ENCODE peak calls at places on chromosomes 4 and X, in six cellular contexts. One of them, this sample, is unnamed.

GRCh38 chr4:5747746-5748365 is 36.9 kb downstream of the EVC start:
- DNase-seq in IMR-90: peak; percentile 99
- DNase-seq in H1: no peak
- DNase-seq in mesenchymal stem cell: peak; percentile 90
- DNase-seq in H9: no peak
- DNase-seq in trophoblast cell: peak; percentile 72
- DNase-seq in this sample: no peak

GRCh38 chrX:148573119-148573518 is 72.7 kb downstream of the AFF2 start:
- DNase-seq in IMR-90: no peak
- DNase-seq in H1: no peak
- DNase-seq in mesenchymal stem cell: no peak
- DNase-seq in H9: peak; percentile 33
- DNase-seq in trophoblast cell: no peak
- DNase-seq in this sample: no peak

GRCh38 chr4:114273246-114273645 is 293.8 kb upstream of the ARSJ start:
- DNase-seq in IMR-90: no peak
- DNase-seq in H1: no peak
- DNase-seq in mesenchymal stem cell: no peak
- DNase-seq in H9: no peak
- DNase-seq in trophoblast cell: no peak
- DNase-seq in this sample: no peak

GRCh38 chr4:133190098-133190497 is 41.0 kb downstream of the PCDH10 start:
- DNase-seq in IMR-90: peak; percentile 0
- DNase-seq in H1: no peak
- DNase-seq in mesenchymal stem cell: no peak
- DNase-seq in H9: no peak
- DNase-seq in trophoblast cell: no peak
- DNase-seq in this sample: no peak

GRCh38 chr4:37279894-37280592 is 35.5 kb downstream of the NWD2 start:
- DNase-seq in IMR-90: no peak
- DNase-seq in H1: no peak
- DNase-seq in mesenchymal stem cell: no peak
- DNase-seq in H9: no peak
- DNase-seq in trophoblast cell: no peak
- DNase-seq in this sample: no peak

GRCh38 chrX:135429429-135429828 is 7.7 kb downstream of the SMIM10L2A start:
- DNase-seq in IMR-90: no peak
- DNase-seq in H1: no peak
- DNase-seq in mesenchymal stem cell: no peak
- DNase-seq in H9: no peak
- DNase-seq in trophoblast cell: no peak
- DNase-seq in this sample: no peak

GRCh38 chrX:132023896-132024386 is 839 bp downstream of the STK26 start:
- DNase-seq in IMR-90: no peak
- DNase-seq in H1: peak; percentile 5
- DNase-seq in mesenchymal stem cell: peak; percentile 37
- DNase-seq in H9: peak; percentile 47
- DNase-seq in trophoblast cell: peak; percentile 4
- DNase-seq in this sample: peak; percentile 21

GRCh38 chr4:113223001-113223400 is 173.5 kb downstream of the ANK2 start:
- DNase-seq in IMR-90: peak; percentile 1
- DNase-seq in H1: no peak
- DNase-seq in mesenchymal stem cell: peak; percentile 31
- DNase-seq in H9: no peak
- DNase-seq in trophoblast cell: no peak
- DNase-seq in this sample: no peak

GRCh38 chr4:138759508-138759907 is 256.1 kb upstream of the NOCT start:
- DNase-seq in IMR-90: no peak
- DNase-seq in H1: no peak
- DNase-seq in mesenchymal stem cell: no peak
- DNase-seq in H9: no peak
- DNase-seq in trophoblast cell: no peak
- DNase-seq in this sample: no peak

GRCh38 chrX:130024127-130024526 is 41.7 kb downstream of the BCORL1 start:
- DNase-seq in IMR-90: peak; percentile 17
- DNase-seq in H1: peak; percentile 56
- DNase-seq in mesenchymal stem cell: peak; percentile 32
- DNase-seq in H9: peak; percentile 91
- DNase-seq in trophoblast cell: peak; percentile 36
- DNase-seq in this sample: peak; percentile 9

GRCh38 chrX:112631892-112632291 is 47.8 kb downstream of the LHFPL1 start:
- DNase-seq in IMR-90: no peak
- DNase-seq in H1: no peak
- DNase-seq in mesenchymal stem cell: no peak
- DNase-seq in H9: no peak
- DNase-seq in trophoblast cell: no peak
- DNase-seq in this sample: no peak

GRCh38 chr4:153497988-153498967 is 32.1 kb downstream of the TMEM131L start:
- DNase-seq in IMR-90: peak; percentile 86
- DNase-seq in H1: no peak
- DNase-seq in mesenchymal stem cell: no peak
- DNase-seq in H9: no peak
- DNase-seq in trophoblast cell: no peak
- DNase-seq in this sample: no peak

GRCh38 chr4:21202959-21203358 is 502.7 kb downstream of the PACRGL start:
- DNase-seq in IMR-90: no peak
- DNase-seq in H1: no peak
- DNase-seq in mesenchymal stem cell: no peak
- DNase-seq in H9: no peak
- DNase-seq in trophoblast cell: no peak
- DNase-seq in this sample: no peak

GRCh38 chrX:111349934-111350333 is 62.1 kb downstream of the DCX start:
- DNase-seq in IMR-90: no peak
- DNase-seq in H1: no peak
- DNase-seq in mesenchymal stem cell: no peak
- DNase-seq in H9: no peak
- DNase-seq in trophoblast cell: no peak
- DNase-seq in this sample: no peak

GRCh38 chr4:66216252-66216651 is 546.0 kb upstream of the EPHA5 start:
- DNase-seq in IMR-90: no peak
- DNase-seq in H1: no peak
- DNase-seq in mesenchymal stem cell: no peak
- DNase-seq in H9: no peak
- DNase-seq in trophoblast cell: no peak
- DNase-seq in this sample: no peak
- H3K14ac ChIP-seq in IMR-90: no peak overlapping the region
- H3K14ac ChIP-seq in H1: no peak overlapping the region
- H3K14ac ChIP-seq in mesenchymal stem cell: no peak overlapping the region
- H3K14ac ChIP-seq in H9: no peak overlapping the region
- H3K14ac ChIP-seq in trophoblast cell: no peak overlapping the region
- H3K14ac ChIP-seq in this sample: no peak overlapping the region

GRCh38 chr4:89765966-89766365 is 71.0 kb downstream of the SNCA start:
- DNase-seq in IMR-90: peak; percentile 63
- DNase-seq in H1: no peak
- DNase-seq in mesenchymal stem cell: peak; percentile 56
- DNase-seq in H9: no peak
- DNase-seq in trophoblast cell: peak; percentile 2
- DNase-seq in this sample: no peak
- H2AFZ ChIP-seq in IMR-90: no peak overlapping the region
- H2AFZ ChIP-seq in H1: no peak overlapping the region
- H2AFZ ChIP-seq in mesenchymal stem cell: no peak overlapping the region
- H2AFZ ChIP-seq in H9: no peak overlapping the region
- H2AFZ ChIP-seq in trophoblast cell: no peak overlapping the region
- H2AFZ ChIP-seq in this sample: no peak overlapping the region

GRCh38 chr4:80113615-80114014 is 40.6 kb upstream of the ANTXR2 start:
- DNase-seq in IMR-90: no peak
- DNase-seq in H1: no peak
- DNase-seq in mesenchymal stem cell: no peak
- DNase-seq in H9: no peak
- DNase-seq in trophoblast cell: no peak
- DNase-seq in this sample: no peak
- H3K14ac ChIP-seq in IMR-90: no peak overlapping the region
- H3K14ac ChIP-seq in H1: no peak overlapping the region
- H3K14ac ChIP-seq in mesenchymal stem cell: no peak overlapping the region
- H3K14ac ChIP-seq in H9: no peak overlapping the region
- H3K14ac ChIP-seq in trophoblast cell: no peak overlapping the region
- H3K14ac ChIP-seq in this sample: no peak overlapping the region

GRCh38 chr4:163662761-163663160 is 168.3 kb downstream of the TMA16 start:
- DNase-seq in IMR-90: no peak
- DNase-seq in H1: no peak
- DNase-seq in mesenchymal stem cell: no peak
- DNase-seq in H9: no peak
- DNase-seq in trophoblast cell: no peak
- DNase-seq in this sample: no peak
- H2AFZ ChIP-seq in IMR-90: no peak overlapping the region
- H2AFZ ChIP-seq in H1: no peak overlapping the region
- H2AFZ ChIP-seq in mesenchymal stem cell: no peak overlapping the region
- H2AFZ ChIP-seq in H9: no peak overlapping the region
- H2AFZ ChIP-seq in trophoblast cell: no peak overlapping the region
- H2AFZ ChIP-seq in this sample: no peak overlapping the region

DNA sequence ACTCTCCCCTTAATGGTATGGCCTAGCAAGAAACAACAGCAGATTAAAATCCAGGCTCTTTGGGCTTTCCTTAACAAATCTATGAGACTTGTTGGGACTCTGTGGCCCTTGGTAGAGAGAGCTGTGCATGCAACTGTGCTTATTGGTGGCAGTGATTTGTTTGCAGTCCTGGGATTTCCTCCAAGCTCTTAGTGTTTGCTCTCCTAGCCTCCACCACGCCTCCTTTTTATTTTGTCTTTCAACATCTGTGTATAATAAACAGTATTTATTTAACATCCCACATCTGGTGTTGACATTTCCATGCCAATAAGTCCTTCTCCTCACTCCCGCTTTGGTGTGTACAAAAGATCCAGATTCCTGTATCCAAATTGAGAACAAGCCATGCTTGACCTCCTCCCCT is 3.1 kb downstream of the TNMD start:
- DNase-seq in IMR-90: no peak
- DNase-seq in H1: no peak
- DNase-seq in mesenchymal stem cell: no peak
- DNase-seq in H9: no peak
- DNase-seq in trophoblast cell: no peak
- DNase-seq in this sample: no peak
- H3K14ac ChIP-seq in IMR-90: no peak overlapping the region
- H3K14ac ChIP-seq in H1: no peak overlapping the region
- H3K14ac ChIP-seq in mesenchymal stem cell: no peak overlapping the region
- H3K14ac ChIP-seq in H9: no peak overlapping the region
- H3K14ac ChIP-seq in trophoblast cell: no peak overlapping the region
- H3K14ac ChIP-seq in this sample: no peak overlapping the region

GRCh38 chr4:61385302-61385701 is 185.2 kb downstream of the ADGRL3 start:
- DNase-seq in IMR-90: no peak
- DNase-seq in H1: no peak
- DNase-seq in mesenchymal stem cell: no peak
- DNase-seq in H9: no peak
- DNase-seq in trophoblast cell: no peak
- DNase-seq in this sample: no peak
- H2AFZ ChIP-seq in IMR-90: no peak overlapping the region
- H2AFZ ChIP-seq in H1: no peak overlapping the region
- H2AFZ ChIP-seq in mesenchymal stem cell: no peak overlapping the region
- H2AFZ ChIP-seq in H9: no peak overlapping the region
- H2AFZ ChIP-seq in trophoblast cell: no peak overlapping the region
- H2AFZ ChIP-seq in this sample: no peak overlapping the region

DNA sequence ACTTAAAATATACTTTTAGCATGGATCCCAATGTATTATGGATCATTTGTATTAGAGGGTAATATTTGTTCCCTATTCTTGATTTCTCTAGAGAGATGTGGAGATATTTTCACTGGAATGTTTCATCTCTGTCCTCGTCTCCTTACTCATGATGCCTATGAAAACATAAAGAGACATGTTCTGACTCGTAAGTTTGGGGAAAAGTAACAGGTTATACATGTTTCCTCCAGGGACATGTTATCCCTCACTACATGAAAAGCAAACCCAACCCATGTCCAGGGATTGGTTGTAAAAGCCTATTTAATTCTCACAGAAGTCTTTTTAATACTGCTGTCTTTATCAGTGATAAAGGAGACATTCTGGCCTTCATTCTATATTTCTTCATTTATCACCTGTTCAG is 621.4 kb downstream of the GABRG1 start:
- DNase-seq in IMR-90: no peak
- DNase-seq in H1: no peak
- DNase-seq in mesenchymal stem cell: no peak
- DNase-seq in H9: no peak
- DNase-seq in trophoblast cell: no peak
- DNase-seq in this sample: no peak
- H3K14ac ChIP-seq in IMR-90: no peak overlapping the region
- H3K14ac ChIP-seq in H1: no peak overlapping the region
- H3K14ac ChIP-seq in mesenchymal stem cell: no peak overlapping the region
- H3K14ac ChIP-seq in H9: no peak overlapping the region
- H3K14ac ChIP-seq in trophoblast cell: no peak overlapping the region
- H3K14ac ChIP-seq in this sample: no peak overlapping the region

GRCh38 chr4:158801066-158801465 is 32.2 kb downstream of the FNIP2 start:
- DNase-seq in IMR-90: no peak
- DNase-seq in H1: no peak
- DNase-seq in mesenchymal stem cell: no peak
- DNase-seq in H9: no peak
- DNase-seq in trophoblast cell: no peak
- DNase-seq in this sample: no peak
- H2AFZ ChIP-seq in IMR-90: no peak overlapping the region
- H2AFZ ChIP-seq in H1: no peak overlapping the region
- H2AFZ ChIP-seq in mesenchymal stem cell: no peak overlapping the region
- H2AFZ ChIP-seq in H9: no peak overlapping the region
- H2AFZ ChIP-seq in trophoblast cell: no peak overlapping the region
- H2AFZ ChIP-seq in this sample: no peak overlapping the region

GRCh38 chr4:115357767-115358166 is 244.3 kb upstream of the NDST4 start:
- DNase-seq in IMR-90: no peak
- DNase-seq in H1: no peak
- DNase-seq in mesenchymal stem cell: no peak
- DNase-seq in H9: no peak
- DNase-seq in trophoblast cell: no peak
- DNase-seq in this sample: no peak

GRCh38 chr4:115353370-115353769 is 239.9 kb upstream of the NDST4 start:
- DNase-seq in IMR-90: no peak
- DNase-seq in H1: no peak
- DNase-seq in mesenchymal stem cell: no peak
- DNase-seq in H9: no peak
- DNase-seq in trophoblast cell: no peak
- DNase-seq in this sample: no peak

GRCh38 chr4:115360441-115360840 is 247.0 kb upstream of the NDST4 start:
- DNase-seq in IMR-90: no peak
- DNase-seq in H1: no peak
- DNase-seq in mesenchymal stem cell: peak; percentile 66
- DNase-seq in H9: no peak
- DNase-seq in trophoblast cell: no peak
- DNase-seq in this sample: no peak

GRCh38 chr4:115356176-115356575 is 242.8 kb upstream of the NDST4 start:
- DNase-seq in IMR-90: no peak
- DNase-seq in H1: no peak
- DNase-seq in mesenchymal stem cell: no peak
- DNase-seq in H9: no peak
- DNase-seq in trophoblast cell: peak; percentile 74
- DNase-seq in this sample: no peak

GRCh38 chr4:115355329-115355728 is 241.9 kb upstream of the NDST4 start:
- DNase-seq in IMR-90: no peak
- DNase-seq in H1: no peak
- DNase-seq in mesenchymal stem cell: no peak
- DNase-seq in H9: no peak
- DNase-seq in trophoblast cell: no peak
- DNase-seq in this sample: no peak
- H3K14ac ChIP-seq in IMR-90: no peak overlapping the region
- H3K14ac ChIP-seq in H1: no peak overlapping the region
- H3K14ac ChIP-seq in mesenchymal stem cell: no peak overlapping the region
- H3K14ac ChIP-seq in H9: no peak overlapping the region
- H3K14ac ChIP-seq in trophoblast cell: no peak overlapping the region
- H3K14ac ChIP-seq in this sample: peak overlapping the region; percentile 4

This sample was measured in neuronal stem cell.